ENCODE peak calls at places on chromosome 3, in seven cellular contexts. I is keratinocyte, T is H1, N is GM23248, A is fibroblast of lung, O is K562, K is HepG2. R is an unnamed sample. For H3K36me3, the result is how much of the 10 kb centered on the place peaks cover.

GRCh38 chr3:170003881-170004356 is 33.9 kb upstream of the GPR160 start:
- DNase-seq in N (no peak), O (no peak), I (no peak), T (no peak), A (no peak), K (peak), R (peak)

GRCh38 chr3:88038561-88038960 is 20.2 kb downstream of the CGGBP1 start:
- DNase-seq in I (peak), O (no peak), A (peak), K (no peak), T (no peak), N (peak), R (no peak)

GRCh38 chr3:131163-131889 is 65.2 kb upstream of the CHL1 start:
- DNase-seq in N (no peak), A (no peak), I (no peak), T (no peak), K (no peak), O (no peak), R (no peak)

GRCh38 chr3:51975857-51976549 is 1.1 kb downstream of the ABHD14A start:
- DNase-seq in N (peak), K (peak), O (peak), I (no peak), T (no peak), A (peak), R (peak)

GRCh38 chr3:100087203-100087602 is 27.1 kb downstream of the FILIP1L start:
- DNase-seq in T (no peak), A (peak), I (no peak), K (no peak), N (peak), O (no peak), R (no peak)

GRCh38 chr3:4547799-4548198 is 54.7 kb downstream of the ITPR1 start:
- DNase-seq in I (no peak), K (no peak), O (no peak), T (no peak), N (no peak), A (no peak), R (no peak)

GRCh38 chr3:15982667-15983145 is 184.9 kb upstream of the ANKRD28 start:
- DNase-seq in N (peak), O (no peak), K (no peak), T (no peak), I (peak), A (peak), R (no peak)

GRCh38 chr3:111621535-111621934 is 26.4 kb upstream of the ZBED2 start:
- DNase-seq in A (no peak), N (no peak), K (peak), O (peak), T (peak), I (no peak), R (peak)

GRCh38 chr3:72485649-72486048 is 362.6 kb downstream of the SHQ1 start:
- DNase-seq in K (no peak), I (no peak), N (peak), A (peak), O (no peak), T (no peak), R (no peak)

DNA sequence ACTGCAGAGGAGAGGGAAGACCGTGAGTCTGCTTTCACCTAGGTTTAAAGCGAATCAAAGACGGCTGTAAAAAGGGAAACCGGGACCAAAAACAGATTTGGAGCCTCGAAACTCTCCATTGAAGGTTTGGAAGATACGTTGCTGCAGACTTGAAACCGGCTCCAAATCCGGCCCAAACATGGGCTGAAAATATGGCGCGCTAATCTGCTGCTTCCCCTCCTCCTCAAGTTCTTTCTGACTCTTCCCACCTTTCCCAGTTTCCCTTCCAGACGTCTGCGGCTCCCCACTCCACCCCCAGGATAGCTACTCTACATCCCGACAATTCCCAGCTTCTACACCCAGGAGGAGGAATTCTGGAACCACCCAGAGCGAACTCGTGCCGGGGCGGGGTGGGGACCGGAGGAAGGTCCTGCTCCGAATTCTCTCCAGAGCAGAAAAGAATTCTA is 8.7 kb downstream of the EOMES start:
- DNase-seq in I (no peak), T (no peak), A (no peak), O (no peak), K (no peak), N (peak), R (no peak)
- H2AFZ ChIP-seq in I (peak), T (no peak), A (peak), O (no peak), K (no peak), N (peak), R (peak)

DNA sequence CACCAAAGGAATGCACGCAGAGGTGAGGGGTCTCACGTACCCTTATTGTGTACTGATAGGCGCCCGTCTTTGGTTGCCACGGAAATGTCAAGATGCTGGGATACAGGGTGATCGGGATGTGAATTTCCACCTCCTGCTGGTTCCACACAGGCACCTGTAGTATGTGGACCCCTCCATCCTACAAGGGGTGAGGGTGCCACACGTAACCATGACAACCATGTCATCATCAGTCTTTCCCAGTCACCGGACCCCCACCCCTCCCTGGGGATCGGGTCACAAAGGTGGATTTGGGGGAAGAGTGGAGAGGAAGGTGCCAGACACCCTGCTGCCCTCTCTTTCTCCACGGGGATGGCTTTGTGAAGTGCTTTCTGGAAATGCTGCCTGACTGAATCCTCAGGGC is 44.7 kb downstream of the NUP210 start:
- DNase-seq in I (no peak), T (no peak), K (no peak), N (no peak), O (no peak), A (no peak), R (no peak)
- H3K36me3 ChIP-seq in I (under half), T (under half), K (half or more), N (under half), O (half or more), A (under half), R (under half)

DNA sequence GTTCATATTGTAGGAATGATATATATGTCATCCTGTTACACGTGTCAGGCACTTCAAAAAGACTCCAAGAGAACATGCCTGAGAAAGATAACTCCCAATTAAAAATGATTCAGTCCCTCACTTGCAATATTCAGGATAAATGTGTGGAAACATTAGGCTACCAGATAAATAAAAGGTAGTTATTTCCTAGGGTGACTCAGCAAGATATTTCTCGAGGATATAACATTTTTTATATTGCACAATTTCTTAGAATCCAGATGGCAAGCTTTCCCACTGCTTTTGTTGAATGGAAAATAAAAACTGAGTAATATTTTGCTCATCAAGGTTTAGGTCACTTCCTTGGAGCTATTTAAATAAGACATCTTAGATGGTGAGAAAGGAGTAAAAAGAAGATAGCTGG is 181.4 kb downstream of the GAP43 start:
- DNase-seq in A (peak), N (peak), O (no peak), T (no peak), I (no peak), K (no peak), R (peak)
- H2AFZ ChIP-seq in A (no peak), N (peak), O (no peak), T (no peak), I (peak), K (no peak), R (peak)

GRCh38 chr3:47019201-47019600 is 39.7 kb downstream of the NBEAL2 start:
- DNase-seq in O (no peak), A (no peak), T (no peak), N (peak), I (no peak), K (no peak), R (no peak)
- H3K36me3 ChIP-seq in O (half or more), A (under half), T (under half), N (under half), I (under half), K (under half), R (under half)

GRCh38 chr3:26590919-26591318 is 31.7 kb upstream of the LRRC3B start:
- DNase-seq in K (no peak), T (no peak), N (no peak), I (no peak), A (no peak), O (no peak), R (no peak)

DNA sequence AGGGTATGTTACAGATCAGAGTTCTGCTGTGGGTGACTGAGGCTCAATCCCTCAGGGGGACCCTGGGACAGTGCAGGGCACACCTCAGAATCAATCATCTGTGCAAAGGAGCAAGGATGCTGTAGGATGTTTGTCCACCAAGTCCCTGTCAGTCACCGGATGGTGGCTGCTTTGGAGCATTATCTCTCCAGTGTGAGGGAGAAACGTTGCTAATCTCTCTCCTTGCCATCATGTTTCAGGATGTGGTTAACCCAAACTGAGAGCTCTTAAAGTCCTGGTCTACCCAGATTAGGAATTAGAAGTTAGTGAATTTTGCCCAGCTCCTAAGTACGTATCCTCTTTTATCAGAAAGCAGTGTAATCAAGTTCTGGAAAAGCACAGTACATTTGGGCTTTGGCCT is 26.2 kb upstream of the LRRC3B start:
- DNase-seq in K (no peak), T (no peak), O (no peak), N (no peak), I (no peak), A (no peak), R (no peak)
- H2AFZ ChIP-seq in K (no peak), T (no peak), O (no peak), N (no peak), I (no peak), A (no peak), R (no peak)

DNA sequence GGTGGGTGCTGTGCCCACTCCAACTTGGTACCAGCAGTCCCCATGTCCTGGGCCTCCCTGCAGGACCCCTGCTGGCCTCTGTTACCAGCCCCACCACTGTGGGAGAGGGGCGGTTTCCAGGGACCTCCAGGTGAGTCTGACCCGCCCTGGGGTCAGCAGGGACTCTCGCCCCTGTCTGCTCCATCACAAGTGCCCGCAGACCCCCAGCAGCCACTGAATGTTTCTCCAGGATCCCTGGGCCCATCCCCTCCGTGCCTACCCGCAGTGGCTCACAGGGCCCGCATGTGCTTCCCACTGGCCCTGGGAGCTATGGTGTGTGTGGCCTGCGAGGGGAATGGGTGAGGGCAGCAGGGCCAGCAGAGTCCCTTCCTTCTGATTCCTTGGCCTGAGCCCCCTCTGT is 9.9 kb upstream of the RHO start:
- DNase-seq in T (no peak), O (no peak), K (no peak), I (no peak), A (no peak), N (no peak), R (no peak)
- H3K36me3 ChIP-seq in T (under half), O (under half), K (under half), I (under half), A (under half), N (under half), R (under half)

GRCh38 chr3:156605686-156606605 is 51.0 kb upstream of the SSR3 start:
- DNase-seq in O (peak), T (peak), I (no peak), A (peak), N (peak), K (no peak), R (peak)
- H2AFZ ChIP-seq in O (peak), T (peak), I (peak), A (peak), N (peak), K (peak), R (peak)

DNA sequence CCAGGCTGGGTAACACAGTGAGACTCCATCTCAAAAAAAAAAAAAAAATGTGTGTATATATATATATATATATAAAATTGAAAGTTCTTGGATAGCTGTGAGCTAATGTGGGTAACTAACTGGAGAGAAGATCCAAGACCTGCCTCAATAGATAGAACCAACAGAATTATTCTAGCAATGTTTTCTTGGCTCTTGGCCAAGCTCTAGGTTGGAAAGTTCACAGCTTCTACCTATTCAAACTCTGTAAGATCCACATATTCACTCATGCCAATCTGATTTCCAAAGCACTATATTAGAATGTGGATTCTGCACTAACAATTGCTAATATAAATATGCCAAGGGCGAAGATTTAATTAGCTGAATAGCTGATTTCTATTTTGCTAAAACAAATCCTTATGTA is 29.8 kb upstream of the CMTM6 start:
- DNase-seq in I (no peak), A (no peak), T (no peak), K (no peak), O (no peak), N (no peak), R (no peak)
- H3K36me3 ChIP-seq in I (under half), A (under half), T (under half), K (under half), O (half or more), N (under half), R (under half)

GRCh38 chr3:107369791-107370190 is 7.4 kb upstream of the CCDC54 start:
- DNase-seq in T (no peak), O (no peak), I (no peak), A (no peak), K (no peak), N (peak), R (no peak)
- H2AFZ ChIP-seq in T (no peak), O (no peak), I (no peak), A (no peak), K (no peak), N (peak), R (no peak)

R was measured in endothelial cell of umbilical vein.